ENCODE peak calls at places on chromosomes 12 and 14, in four cellular contexts. E is CD8-positive, alpha-beta memory T cell; X is fibroblast of the aortic adventitia; K is stimulated activated naive B cell treated with anti-CD40 and anti-IgM and Interleukin-4, amounts not matched to agents 10 μg/mL and 1 μg/mL and 100 μg/mL, for 72 hours. D is an unnamed sample.

GRCh38 chr12:59657266-59657665 is 61.4 kb downstream of the SLC16A7 start:
- DNase-seq in E (no peak), X (peak; percentile 38), K (no peak), D (no peak)

GRCh38 chr12:1553987-1554982 is 40.1 kb downstream of the FBXL14 start:
- DNase-seq in E (no peak), X (no peak), K (peak; percentile 90), D (no peak)

GRCh38 chr12:11822071-11822818 is 172.8 kb downstream of the ETV6 start:
- DNase-seq in E (no peak), X (peak; percentile 37), K (peak; percentile 60), D (no peak)

GRCh38 chr12:21848192-21848591 is 73.7 kb upstream of the KCNJ8 start:
- DNase-seq in E (no peak), X (no peak), K (no peak), D (no peak)

GRCh38 chr14:74973003-74973614 is 17.7 kb upstream of the PGF start:
- DNase-seq in E (no peak), X (no peak), K (no peak), D (no peak)

GRCh38 chr12:86414201-86414600 is 158.0 kb upstream of the MGAT4C start:
- DNase-seq in E (no peak), X (no peak), K (no peak), D (no peak)

GRCh38 chr12:42027537-42027936 is 117.1 kb downstream of the GXYLT1 start:
- DNase-seq in E (no peak), X (no peak), K (no peak), D (no peak)

GRCh38 chr12:71636704-71637115 is 26.9 kb downstream of the ZFC3H1 start:
- DNase-seq in E (peak; percentile 33), X (peak; percentile 83), K (no peak), D (peak; percentile 36)

GRCh38 chr12:12428961-12429657 is 72.2 kb downstream of the BORCS5 start:
- DNase-seq in E (no peak), X (no peak), K (no peak), D (no peak)

GRCh38 chr14:69699743-69700309 is 67.1 kb upstream of the SRSF5 start:
- DNase-seq in E (no peak), X (no peak), K (no peak), D (no peak)

GRCh38 chr14:46325777-46326176 is 325.8 kb downstream of the RPL10L start:
- DNase-seq in E (no peak), X (no peak), K (no peak), D (no peak)

GRCh38 chr14:50023671-50024490 is 92.5 kb downstream of the VCPKMT start:
- DNase-seq in E (no peak), X (peak; percentile 91), K (no peak), D (no peak)

GRCh38 chr12:94047781-94048567 is 100.4 kb upstream of the PLXNC1 start:
- DNase-seq in E (no peak), X (no peak), K (no peak), D (no peak)

GRCh38 chr12:16602412-16602811 is 3.5 kb downstream of the LMO3 start:
- DNase-seq in E (no peak), X (no peak), K (no peak), D (no peak)

GRCh38 chr14:53610947-53611346 is 345.7 kb downstream of the BMP4 start:
- DNase-seq in E (no peak), X (no peak), K (no peak), D (no peak)

GRCh38 chr14:68843471-68844209 is 50.8 kb upstream of the ZFP36L1 start:
- DNase-seq in E (peak; percentile 48), X (peak; percentile 74), K (peak; percentile 63), D (peak; percentile 19)

GRCh38 chr14:104551851-104552737 is 27.5 kb upstream of the C14orf180 start:
- DNase-seq in E (no peak), X (no peak), K (no peak), D (no peak)

GRCh38 chr14:93936245-93936644 is 9.1 kb downstream of the FAM181A start:
- DNase-seq in E (no peak), X (no peak), K (no peak), D (no peak)

GRCh38 chr12:93790472-93791152 is 113.4 kb downstream of the CRADD start:
- DNase-seq in E (no peak), X (peak; percentile 74), K (no peak), D (no peak)

GRCh38 chr12:71158361-71158882 is 623 bp upstream of the TSPAN8 start:
- DNase-seq in E (no peak), X (peak; percentile 78), K (no peak), D (no peak)

GRCh38 chr12:6528539-6529235 is 5.6 kb upstream of the GAPDH start:
- DNase-seq in E (no peak), X (no peak), K (no peak), D (no peak)

GRCh38 chr14:24351517-24351916 is 11.7 kb upstream of the RIPK3 start:
- DNase-seq in E (no peak), X (peak; percentile 61), K (no peak), D (no peak)

GRCh38 chr12:122946690-122947271 is 19.5 kb downstream of the ABCB9 start:
- DNase-seq in E (peak; percentile 31), X (peak; percentile 99), K (peak; percentile 74), D (peak; percentile 19)

GRCh38 chr14:72098202-72098601 is 166.0 kb downstream of the RGS6 start:
- DNase-seq in E (no peak), X (no peak), K (no peak), D (no peak)

GRCh38 chr12:24979971-24980730 is 31.2 kb upstream of the BCAT1 start:
- DNase-seq in E (no peak), X (no peak), K (no peak), D (no peak)

GRCh38 chr12:63915105-63915830 is 70.8 kb downstream of the SRGAP1 start:
- DNase-seq in E (no peak), X (peak; percentile 74), K (no peak), D (no peak)

GRCh38 chr12:69388371-69388770 is 28.8 kb downstream of the YEATS4 start:
- DNase-seq in E (no peak), X (peak; percentile 85), K (no peak), D (no peak)